ENCODE peak calls at places on chromosomes 1 and 21, in ten cellular contexts. One of them, this sample, is unnamed.

GRCh38 chr1:44553771-44554170 is 120.5 kb downstream of the TMEM53 start:
- DNase-seq in naive thymus-derived CD4-positive, alpha-beta T cell: no peak
- DNase-seq in GM12865: no peak
- DNase-seq in choroid plexus epithelial cell: peak
- DNase-seq in gastrocnemius medialis: no peak
- DNase-seq in astrocyte of the spinal cord: peak
- DNase-seq in upper lobe of left lung: no peak
- DNase-seq in neural progenitor cell: no peak
- DNase-seq in left lung: no peak
- DNase-seq in tibial artery: no peak
- DNase-seq in this sample: peak

GRCh38 chr1:43936470-43937151 is 3.0 kb downstream of the ARTN start:
- DNase-seq in upper lobe of left lung: peak
- DNase-seq in neural progenitor cell: peak
- DNase-seq in left lung: no peak
- DNase-seq in tibial artery: no peak
- DNase-seq in astrocyte of the spinal cord: no peak
- DNase-seq in gastrocnemius medialis: no peak
- DNase-seq in GM12865: no peak
- DNase-seq in naive thymus-derived CD4-positive, alpha-beta T cell: no peak
- DNase-seq in choroid plexus epithelial cell: no peak
- DNase-seq in this sample: peak

GRCh38 chr1:78884685-78885452 is 121.7 kb downstream of the ADGRL4 start:
- DNase-seq in gastrocnemius medialis: no peak
- DNase-seq in GM12865: peak
- DNase-seq in choroid plexus epithelial cell: peak
- DNase-seq in upper lobe of left lung: no peak
- DNase-seq in left lung: no peak
- DNase-seq in naive thymus-derived CD4-positive, alpha-beta T cell: no peak
- DNase-seq in neural progenitor cell: peak
- DNase-seq in tibial artery: no peak
- DNase-seq in astrocyte of the spinal cord: peak
- DNase-seq in this sample: peak

GRCh38 chr1:106526650-106527049 is 529.8 kb upstream of the PRMT6 start:
- DNase-seq in naive thymus-derived CD4-positive, alpha-beta T cell: no peak
- DNase-seq in astrocyte of the spinal cord: peak
- DNase-seq in gastrocnemius medialis: no peak
- DNase-seq in left lung: no peak
- DNase-seq in tibial artery: no peak
- DNase-seq in upper lobe of left lung: no peak
- DNase-seq in choroid plexus epithelial cell: peak
- DNase-seq in neural progenitor cell: no peak
- DNase-seq in GM12865: no peak
- DNase-seq in this sample: peak

GRCh38 chr1:241658081-241658793 is 6.2 kb downstream of the WDR64 start:
- DNase-seq in tibial artery: no peak
- DNase-seq in left lung: no peak
- DNase-seq in astrocyte of the spinal cord: no peak
- DNase-seq in GM12865: no peak
- DNase-seq in naive thymus-derived CD4-positive, alpha-beta T cell: no peak
- DNase-seq in upper lobe of left lung: no peak
- DNase-seq in neural progenitor cell: no peak
- DNase-seq in choroid plexus epithelial cell: no peak
- DNase-seq in gastrocnemius medialis: no peak
- DNase-seq in this sample: no peak

GRCh38 chr21:45304945-45305344 is 17.2 kb upstream of the POFUT2 start:
- DNase-seq in neural progenitor cell: no peak
- DNase-seq in naive thymus-derived CD4-positive, alpha-beta T cell: no peak
- DNase-seq in choroid plexus epithelial cell: no peak
- DNase-seq in gastrocnemius medialis: no peak
- DNase-seq in GM12865: no peak
- DNase-seq in astrocyte of the spinal cord: no peak
- DNase-seq in tibial artery: peak
- DNase-seq in upper lobe of left lung: peak
- DNase-seq in left lung: peak
- DNase-seq in this sample: no peak

GRCh38 chr1:109712321-109712864 is 342 bp downstream of the GSTM5 start:
- DNase-seq in gastrocnemius medialis: no peak
- DNase-seq in upper lobe of left lung: peak
- DNase-seq in tibial artery: no peak
- DNase-seq in neural progenitor cell: no peak
- DNase-seq in naive thymus-derived CD4-positive, alpha-beta T cell: no peak
- DNase-seq in GM12865: no peak
- DNase-seq in choroid plexus epithelial cell: no peak
- DNase-seq in left lung: no peak
- DNase-seq in astrocyte of the spinal cord: no peak
- DNase-seq in this sample: no peak

GRCh38 chr21:36431252-36431651 is 46.1 kb downstream of the CHAF1B start:
- DNase-seq in gastrocnemius medialis: no peak
- DNase-seq in choroid plexus epithelial cell: no peak
- DNase-seq in astrocyte of the spinal cord: no peak
- DNase-seq in tibial artery: no peak
- DNase-seq in left lung: no peak
- DNase-seq in upper lobe of left lung: no peak
- DNase-seq in GM12865: no peak
- DNase-seq in neural progenitor cell: no peak
- DNase-seq in naive thymus-derived CD4-positive, alpha-beta T cell: no peak
- DNase-seq in this sample: no peak

DNA sequence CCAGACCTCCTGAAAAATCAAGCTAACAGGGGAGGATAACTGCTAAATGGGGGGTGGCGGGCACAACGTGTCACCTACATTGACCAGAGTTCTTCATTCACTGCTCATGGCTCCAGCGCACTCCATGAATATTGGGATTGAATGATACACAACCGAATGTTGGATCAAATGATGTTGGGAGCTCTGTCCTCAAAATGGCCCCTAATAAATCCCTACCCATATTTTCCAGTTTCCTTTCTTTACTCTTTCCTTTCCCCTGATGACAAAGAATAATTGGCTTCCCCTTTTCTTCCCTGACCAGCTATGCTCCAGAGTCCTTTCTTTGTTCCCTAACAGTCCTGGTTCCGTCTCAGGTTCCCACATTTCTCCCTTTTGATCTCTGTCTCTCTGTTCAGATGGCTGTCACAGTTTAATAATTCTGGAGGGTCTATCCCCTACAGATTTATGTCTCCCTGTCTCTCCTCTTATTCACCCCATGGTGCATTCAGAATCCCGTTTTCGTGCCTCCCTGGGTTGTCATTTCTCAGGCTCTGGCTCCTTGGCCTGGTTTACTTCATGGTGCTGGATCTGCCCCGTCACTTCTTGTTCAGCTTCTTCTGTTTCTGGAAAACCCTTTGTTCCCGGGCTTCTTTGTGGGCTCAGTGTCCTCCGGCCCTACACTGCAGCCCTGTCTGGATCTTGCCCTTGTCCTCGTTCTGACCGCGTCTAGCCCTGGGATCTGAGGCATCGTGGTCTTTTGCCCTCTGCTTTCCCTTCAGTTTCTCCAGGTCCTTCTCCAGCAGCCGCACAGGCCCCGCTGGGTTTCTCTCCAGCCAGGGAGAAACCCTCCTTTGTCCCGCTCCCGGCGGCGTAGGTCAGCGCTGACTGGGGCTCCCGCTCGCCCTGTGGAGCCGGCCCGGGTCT is 78.3 kb downstream of the NDUFS5 start:
- DNase-seq in naive thymus-derived CD4-positive, alpha-beta T cell: no peak
- DNase-seq in upper lobe of left lung: no peak
- DNase-seq in GM12865: no peak
- DNase-seq in left lung: no peak
- DNase-seq in astrocyte of the spinal cord: no peak
- DNase-seq in tibial artery: no peak
- DNase-seq in choroid plexus epithelial cell: peak
- DNase-seq in neural progenitor cell: peak
- DNase-seq in gastrocnemius medialis: no peak
- DNase-seq in this sample: no peak
- H3K4me3 ChIP-seq in naive thymus-derived CD4-positive, alpha-beta T cell: no peak
- H3K4me3 ChIP-seq in upper lobe of left lung: peak
- H3K4me3 ChIP-seq in GM12865: peak
- H3K4me3 ChIP-seq in left lung: peak
- H3K4me3 ChIP-seq in astrocyte of the spinal cord: peak
- H3K4me3 ChIP-seq in tibial artery: peak
- H3K4me3 ChIP-seq in choroid plexus epithelial cell: peak
- H3K4me3 ChIP-seq in neural progenitor cell: peak
- H3K4me3 ChIP-seq in gastrocnemius medialis: peak
- H3K4me3 ChIP-seq in this sample: peak

DNA sequence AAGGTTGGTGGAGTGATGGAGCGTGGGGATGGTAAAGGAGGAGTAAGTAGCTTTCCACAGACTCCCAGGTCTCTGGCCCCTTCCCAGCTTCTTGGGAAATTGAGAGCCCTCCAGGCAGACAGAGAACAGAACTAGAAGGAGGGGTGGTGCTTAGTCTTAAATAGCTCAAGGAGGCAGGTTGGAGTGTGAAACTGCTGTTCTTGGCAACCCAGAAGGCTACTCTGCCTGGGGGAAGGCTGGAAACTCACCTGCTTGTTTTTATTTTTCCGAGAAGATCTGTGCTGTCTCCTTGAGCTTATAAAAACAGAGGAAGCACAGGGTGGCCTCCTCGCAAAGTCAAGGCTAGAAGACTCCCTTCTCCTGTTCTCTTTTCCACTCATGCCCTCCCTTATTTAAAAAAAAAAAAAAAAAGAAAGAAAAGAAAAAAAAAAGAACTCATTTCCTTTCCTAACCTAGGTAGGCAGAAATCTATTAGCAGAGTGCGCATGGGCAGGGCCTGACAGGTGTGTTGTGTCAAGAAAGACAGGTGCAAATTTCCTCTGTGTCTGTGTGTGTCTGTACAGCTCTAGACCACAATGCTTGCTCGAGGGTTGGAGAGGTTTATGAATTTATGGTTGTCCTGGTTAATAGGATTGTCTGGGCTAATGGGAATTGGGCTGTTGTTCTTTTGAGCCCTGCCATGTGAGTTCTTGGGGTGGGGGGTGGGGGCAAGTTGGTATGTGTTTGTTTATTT is 2.1 kb downstream of the PROX1 start:
- DNase-seq in choroid plexus epithelial cell: no peak
- DNase-seq in naive thymus-derived CD4-positive, alpha-beta T cell: no peak
- DNase-seq in upper lobe of left lung: no peak
- DNase-seq in astrocyte of the spinal cord: no peak
- DNase-seq in GM12865: no peak
- DNase-seq in gastrocnemius medialis: peak
- DNase-seq in left lung: no peak
- DNase-seq in neural progenitor cell: no peak
- DNase-seq in tibial artery: no peak
- DNase-seq in this sample: no peak
- H3K4me3 ChIP-seq in choroid plexus epithelial cell: no peak
- H3K4me3 ChIP-seq in naive thymus-derived CD4-positive, alpha-beta T cell: no peak
- H3K4me3 ChIP-seq in upper lobe of left lung: peak
- H3K4me3 ChIP-seq in astrocyte of the spinal cord: peak
- H3K4me3 ChIP-seq in GM12865: no peak
- H3K4me3 ChIP-seq in gastrocnemius medialis: peak
- H3K4me3 ChIP-seq in left lung: no peak
- H3K4me3 ChIP-seq in neural progenitor cell: peak
- H3K4me3 ChIP-seq in tibial artery: no peak
- H3K4me3 ChIP-seq in this sample: peak

DNA sequence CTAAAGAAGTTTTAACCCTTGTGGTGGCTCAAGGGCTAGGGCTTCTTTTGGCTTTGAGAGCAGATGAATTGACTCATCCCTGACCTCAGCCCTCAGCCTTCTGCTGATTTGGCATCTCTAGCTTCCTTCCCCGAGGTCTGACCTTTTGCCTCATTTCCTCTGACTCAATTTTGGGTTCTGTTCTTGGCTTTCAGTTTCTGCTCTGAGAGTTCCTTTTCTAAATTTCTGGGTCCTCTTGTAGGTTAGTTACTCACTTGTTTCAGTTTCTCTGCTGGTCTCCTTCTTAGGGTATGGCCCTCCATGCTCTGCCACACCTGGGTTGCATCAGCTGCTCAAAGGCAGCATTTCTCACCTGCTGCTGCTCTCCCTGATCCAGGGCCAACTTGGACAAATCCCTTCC is 19.4 kb downstream of the PDE4B start:
- DNase-seq in tibial artery: no peak
- DNase-seq in astrocyte of the spinal cord: peak
- DNase-seq in neural progenitor cell: no peak
- DNase-seq in upper lobe of left lung: no peak
- DNase-seq in gastrocnemius medialis: peak
- DNase-seq in left lung: peak
- DNase-seq in naive thymus-derived CD4-positive, alpha-beta T cell: no peak
- DNase-seq in choroid plexus epithelial cell: peak
- DNase-seq in GM12865: peak
- DNase-seq in this sample: peak
- H3K4me3 ChIP-seq in tibial artery: no peak
- H3K4me3 ChIP-seq in astrocyte of the spinal cord: no peak
- H3K4me3 ChIP-seq in neural progenitor cell: no peak
- H3K4me3 ChIP-seq in upper lobe of left lung: no peak
- H3K4me3 ChIP-seq in gastrocnemius medialis: no peak
- H3K4me3 ChIP-seq in left lung: no peak
- H3K4me3 ChIP-seq in naive thymus-derived CD4-positive, alpha-beta T cell: no peak
- H3K4me3 ChIP-seq in choroid plexus epithelial cell: no peak
- H3K4me3 ChIP-seq in GM12865: no peak
- H3K4me3 ChIP-seq in this sample: peak

GRCh38 chr1:9836632-9836960 is 12.8 kb upstream of the CLSTN1 start:
- DNase-seq in choroid plexus epithelial cell: no peak
- DNase-seq in upper lobe of left lung: no peak
- DNase-seq in neural progenitor cell: no peak
- DNase-seq in GM12865: no peak
- DNase-seq in tibial artery: peak
- DNase-seq in gastrocnemius medialis: no peak
- DNase-seq in left lung: peak
- DNase-seq in astrocyte of the spinal cord: no peak
- DNase-seq in naive thymus-derived CD4-positive, alpha-beta T cell: no peak
- DNase-seq in this sample: no peak

GRCh38 chr1:9833632-9834031 is 9.9 kb upstream of the CLSTN1 start:
- DNase-seq in left lung: no peak
- DNase-seq in gastrocnemius medialis: no peak
- DNase-seq in astrocyte of the spinal cord: no peak
- DNase-seq in neural progenitor cell: no peak
- DNase-seq in choroid plexus epithelial cell: no peak
- DNase-seq in upper lobe of left lung: no peak
- DNase-seq in GM12865: no peak
- DNase-seq in naive thymus-derived CD4-positive, alpha-beta T cell: no peak
- DNase-seq in tibial artery: peak
- DNase-seq in this sample: no peak

GRCh38 chr1:9838946-9839345 is 15.2 kb upstream of the CLSTN1 start:
- DNase-seq in choroid plexus epithelial cell: no peak
- DNase-seq in left lung: peak
- DNase-seq in astrocyte of the spinal cord: no peak
- DNase-seq in neural progenitor cell: no peak
- DNase-seq in GM12865: no peak
- DNase-seq in tibial artery: peak
- DNase-seq in naive thymus-derived CD4-positive, alpha-beta T cell: no peak
- DNase-seq in gastrocnemius medialis: no peak
- DNase-seq in upper lobe of left lung: no peak
- DNase-seq in this sample: no peak

GRCh38 chr1:9835758-9836631 is 12.2 kb upstream of the CLSTN1 start:
- DNase-seq in gastrocnemius medialis: peak
- DNase-seq in astrocyte of the spinal cord: peak
- DNase-seq in left lung: no peak
- DNase-seq in naive thymus-derived CD4-positive, alpha-beta T cell: no peak
- DNase-seq in upper lobe of left lung: peak
- DNase-seq in GM12865: no peak
- DNase-seq in tibial artery: peak
- DNase-seq in neural progenitor cell: peak
- DNase-seq in choroid plexus epithelial cell: peak
- DNase-seq in this sample: peak

DNA sequence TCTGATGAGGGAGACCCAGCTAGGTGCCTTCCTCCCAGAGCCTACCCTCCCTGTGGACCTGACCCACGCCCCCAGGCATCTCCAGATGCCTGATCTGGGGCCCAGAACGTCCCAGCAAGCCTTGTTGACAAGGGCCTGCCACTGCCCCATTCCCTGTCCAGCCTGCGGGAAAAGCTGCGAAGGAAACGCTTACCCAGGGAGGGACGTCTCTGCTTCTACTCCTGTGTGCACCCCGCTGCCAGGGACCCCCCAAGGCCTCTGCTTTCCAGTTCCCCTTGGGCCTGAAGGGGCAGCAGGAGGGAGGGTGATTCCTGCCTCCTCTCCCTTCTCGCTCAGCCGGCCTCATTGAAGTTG is 11.6 kb upstream of the CLSTN1 start:
- DNase-seq in naive thymus-derived CD4-positive, alpha-beta T cell: no peak
- DNase-seq in gastrocnemius medialis: no peak
- DNase-seq in upper lobe of left lung: no peak
- DNase-seq in tibial artery: no peak
- DNase-seq in choroid plexus epithelial cell: no peak
- DNase-seq in GM12865: no peak
- DNase-seq in left lung: no peak
- DNase-seq in neural progenitor cell: no peak
- DNase-seq in astrocyte of the spinal cord: no peak
- DNase-seq in this sample: no peak
- H3K4me3 ChIP-seq in naive thymus-derived CD4-positive, alpha-beta T cell: no peak
- H3K4me3 ChIP-seq in gastrocnemius medialis: no peak
- H3K4me3 ChIP-seq in upper lobe of left lung: no peak
- H3K4me3 ChIP-seq in tibial artery: no peak
- H3K4me3 ChIP-seq in choroid plexus epithelial cell: no peak
- H3K4me3 ChIP-seq in GM12865: no peak
- H3K4me3 ChIP-seq in left lung: no peak
- H3K4me3 ChIP-seq in neural progenitor cell: peak
- H3K4me3 ChIP-seq in astrocyte of the spinal cord: no peak
- H3K4me3 ChIP-seq in this sample: no peak